ENCODE peak calls at places on chromosomes 2 and 18, in nine cellular contexts. N is activated CD4-positive, CD25-positive, alpha-beta regulatory T cell treated with anti-CD3 and anti-CD28 coated beads, Interleukin-2, amount 50 U/mL, for 72 hours; D is NCI-H345; K is left cardiac atrium; Y is stimulated activated CD4-positive, alpha-beta T cell treated with anti-CD3 and anti-CD28 coated beads, TNF-alpha, amount 100 ng/mL, for 24 hours; E is amniotic stem cell; A is foreskin fibroblast; L is D341Med; Q is epithelial cell of esophagus. F is an unnamed sample.

GRCh38 chr2:28268386-28268785 is 124.3 kb upstream of the FOSL2 start:
- DNase-seq in E (no peak), D (no peak), A (no peak), K (no peak), L (no peak), N (no peak), Y (no peak), Q (peak), F (no peak)

GRCh38 chr18:65811307-65811706 is 60.5 kb downstream of the CDH7 start:
- DNase-seq in D (no peak), L (no peak), Q (no peak), K (no peak), Y (no peak), A (no peak), N (no peak), E (no peak), F (no peak)

GRCh38 chr2:218255441-218255840 is 5.4 kb upstream of the GPBAR1 start:
- DNase-seq in N (no peak), E (no peak), D (no peak), A (peak), K (no peak), Q (peak), L (no peak), Y (no peak), F (no peak)

GRCh38 chr2:40352321-40353099 is 99.4 kb downstream of the SLC8A1 start:
- DNase-seq in L (no peak), Y (no peak), A (peak), K (no peak), N (no peak), E (no peak), Q (peak), D (no peak), F (no peak)

GRCh38 chr2:40127890-40128548 is 323.9 kb downstream of the SLC8A1 start:
- DNase-seq in K (no peak), A (peak), D (no peak), Y (no peak), L (no peak), Q (no peak), N (no peak), E (peak), F (no peak)

GRCh38 chr2:8541636-8542035 is 140.2 kb upstream of the ID2 start:
- DNase-seq in K (no peak), D (no peak), Q (no peak), Y (no peak), L (no peak), N (no peak), A (no peak), E (no peak), F (no peak)

GRCh38 chr2:38261569-38262513 is 115.2 kb downstream of the ATL2 start:
- DNase-seq in A (no peak), Q (no peak), D (no peak), N (no peak), E (no peak), Y (no peak), K (no peak), L (no peak), F (no peak)

GRCh38 chr2:112483047-112483473 is 1.1 kb downstream of the TTL start:
- DNase-seq in E (peak), K (no peak), N (no peak), Y (no peak), L (peak), A (peak), Q (peak), D (peak), F (peak)

GRCh38 chr18:28108254-28108653 is 68.7 kb downstream of the CDH2 start:
- DNase-seq in L (no peak), Q (no peak), Y (no peak), E (no peak), D (no peak), N (no peak), K (no peak), A (no peak), F (no peak)

GRCh38 chr2:27204566-27204965 is 7.3 kb upstream of the ATRAID start:
- DNase-seq in E (no peak), Q (no peak), N (no peak), D (no peak), L (no peak), A (no peak), Y (no peak), K (no peak), F (no peak)

GRCh38 chr18:62625019-62625418 is 90.3 kb upstream of the PHLPP1 start:
- DNase-seq in K (no peak), N (no peak), L (no peak), Q (no peak), Y (no peak), E (no peak), D (no peak), A (no peak), F (no peak)

GRCh38 chr2:236608308-236608564 is 38.6 kb downstream of the ACKR3 start:
- DNase-seq in Q (no peak), E (no peak), Y (no peak), D (no peak), L (no peak), K (no peak), A (no peak), N (no peak), F (no peak)

GRCh38 chr18:56148373-56148772 is 490.0 kb downstream of the TXNL1 start:
- DNase-seq in Y (no peak), N (no peak), E (no peak), Q (peak), A (peak), D (no peak), K (no peak), L (no peak), F (no peak)

GRCh38 chr2:98869868-98870267 is 66.2 kb downstream of the CRACDL start:
- DNase-seq in K (no peak), Q (peak), D (peak), E (no peak), A (no peak), Y (no peak), N (no peak), L (no peak), F (no peak)

GRCh38 chr2:10266133-10266620 is 36.5 kb upstream of the HPCAL1 start:
- DNase-seq in D (no peak), K (peak), Y (no peak), Q (no peak), E (no peak), L (no peak), A (peak), N (peak), F (no peak)

GRCh38 chr2:188068093-188068492 is 223.6 kb upstream of the GULP1 start:
- DNase-seq in Q (peak), N (no peak), L (no peak), D (no peak), K (no peak), Y (no peak), E (no peak), A (peak), F (no peak)

GRCh38 chr18:78814766-78815165 is 164.9 kb upstream of the SALL3 start:
- DNase-seq in L (no peak), E (no peak), Q (no peak), D (no peak), A (no peak), Y (no peak), K (no peak), N (no peak), F (peak)

GRCh38 chr2:38439226-38439612 is 62.1 kb upstream of the ATL2 start:
- DNase-seq in L (no peak), Y (no peak), A (peak), N (no peak), Q (peak), E (no peak), D (no peak), K (no peak), F (no peak)

GRCh38 chr2:108613261-108614042 is 79.2 kb downstream of the LIMS1 start:
- DNase-seq in K (no peak), D (no peak), E (no peak), Q (no peak), L (no peak), N (no peak), Y (no peak), A (no peak), F (no peak)

GRCh38 chr2:44689516-44689915 is 252.0 kb upstream of the SIX3 start:
- DNase-seq in L (no peak), N (no peak), Y (no peak), E (no peak), K (no peak), D (no peak), Q (no peak), A (no peak), F (no peak)

GRCh38 chr18:40431071-40431998 is 1523.7 kb upstream of the PIK3C3 start:
- DNase-seq in Q (no peak), L (peak), A (no peak), D (no peak), Y (no peak), K (no peak), E (no peak), N (no peak), F (no peak)

GRCh38 chr2:85756822-85757435 is 3.1 kb downstream of the ATOH8 start:
- DNase-seq in E (no peak), D (no peak), N (no peak), L (no peak), Y (no peak), Q (no peak), K (no peak), A (no peak), F (no peak)

GRCh38 chr2:46379213-46380037 is 82.2 kb downstream of the EPAS1 start:
- DNase-seq in L (peak), Y (no peak), K (no peak), A (peak), D (no peak), Q (no peak), N (no peak), E (no peak), F (no peak)

GRCh38 chr2:50395510-50396300 is 636.2 kb downstream of the NRXN1 start:
- DNase-seq in Y (no peak), D (peak), E (no peak), Q (peak), A (no peak), K (no peak), N (no peak), L (no peak), F (no peak)

GRCh38 chr2:112585873-112586477 is 1.6 kb downstream of the CHCHD5 start:
- DNase-seq in A (no peak), D (no peak), N (no peak), L (no peak), K (no peak), Y (no peak), Q (no peak), E (no peak), F (no peak)

GRCh38 chr2:191315365-191315752 is 70.2 kb downstream of the MYO1B start:
- DNase-seq in L (no peak), Y (no peak), A (no peak), K (no peak), D (no peak), Q (no peak), N (no peak), E (no peak), F (no peak)

GRCh38 chr2:15041429-15041837 is 408.9 kb downstream of the LRATD1 start:
- DNase-seq in Y (no peak), N (no peak), K (no peak), D (peak), Q (no peak), E (no peak), L (no peak), A (peak), F (no peak)